ENCODE peak calls at places on chromosomes 6 and 20, in six cellular contexts. U is tibial nerve, H is suprapubic skin, Y is K562, S is ovary, B is GM12878. F is an unnamed sample.
A peak's percentile ranks its signal among the peaks of the same experiment; 100 is the strongest.

GRCh38 chr6:65170273-65170672 is 536.8 kb downstream of the EYS start:
- DNase-seq in U (no peak), H (no peak), Y (no peak), S (no peak), B (no peak), F (no peak)

GRCh38 chr6:73956305-73956704 is 260.3 kb downstream of the CD109 start:
- DNase-seq in U (no peak), H (no peak), Y (no peak), S (no peak), B (no peak), F (no peak)

GRCh38 chr20:13333793-13334192 is 112.7 kb downstream of the ISM1 start:
- DNase-seq in U (no peak), H (no peak), Y (no peak), S (no peak), B (no peak), F (no peak)

GRCh38 chr6:7505196-7505699 is 36.2 kb upstream of the DSP start:
- DNase-seq in U (no peak), H (no peak), Y (peak; percentile 6), S (no peak), B (no peak), F (peak; percentile 62)

GRCh38 chr6:13586936-13587542 is 12.6 kb downstream of the SIRT5 start:
- DNase-seq in U (no peak), H (no peak), Y (no peak), S (no peak), B (no peak), F (no peak)

GRCh38 chr6:88882536-88882935 is 80.9 kb downstream of the RNGTT start:
- DNase-seq in U (no peak), H (no peak), Y (no peak), S (no peak), B (no peak), F (no peak)

GRCh38 chr6:44224154-44224977 is 971 bp downstream of the SLC29A1 start:
- DNase-seq in U (no peak), H (no peak), Y (peak; percentile 57), S (no peak), B (no peak), F (no peak)

GRCh38 chr6:89037156-89037900 is 43.2 kb upstream of the PNRC1 start:
- DNase-seq in U (no peak), H (no peak), Y (no peak), S (no peak), B (no peak), F (no peak)

GRCh38 chr6:6748001-6748400 is 159.5 kb downstream of the LY86 start:
- DNase-seq in U (no peak), H (no peak), Y (no peak), S (no peak), B (no peak), F (no peak)

GRCh38 chr6:104597541-104598050 is 262.1 kb downstream of the HACE1 start:
- DNase-seq in U (no peak), H (no peak), Y (no peak), S (no peak), B (no peak), F (no peak)

GRCh38 chr6:119880840-119881239 is 531.3 kb upstream of the MAN1A1 start:
- DNase-seq in U (no peak), H (no peak), Y (no peak), S (no peak), B (no peak), F (no peak)

GRCh38 chr6:158285321-158285960 is 26.8 kb upstream of the TULP4 start:
- DNase-seq in U (no peak), H (no peak), Y (no peak), S (no peak), B (no peak), F (no peak)

GRCh38 chr6:39785281-39785680 is 6.9 kb upstream of the DAAM2 start:
- DNase-seq in U (no peak), H (no peak), Y (no peak), S (no peak), B (no peak), F (no peak)

GRCh38 chr20:34022154-34022842 is 28.6 kb downstream of the RALY start:
- DNase-seq in U (no peak), H (no peak), Y (peak; percentile 42), S (no peak), B (peak; percentile 63), F (peak; percentile 52)

GRCh38 chr6:142361765-142362540 is 60.1 kb downstream of the ADGRG6 start:
- DNase-seq in U (no peak), H (no peak), Y (no peak), S (no peak), B (no peak), F (no peak)

GRCh38 chr6:39053854-39054576 is 5.4 kb downstream of the GLP1R start:
- DNase-seq in U (no peak), H (peak; percentile 45), Y (no peak), S (no peak), B (no peak), F (no peak)

GRCh38 chr6:141326426-141326825 is 806.3 kb upstream of the GJE1 start:
- DNase-seq in U (peak; percentile 54), H (no peak), Y (peak; percentile 2), S (no peak), B (no peak), F (no peak)

GRCh38 chr20:32343438-32343837 is 14.7 kb upstream of the ASXL1 start:
- DNase-seq in U (no peak), H (no peak), Y (no peak), S (no peak), B (no peak), F (peak; percentile 50)

GRCh38 chr20:14449323-14449722 is 111.9 kb upstream of the FLRT3 start:
- DNase-seq in U (no peak), H (no peak), Y (no peak), S (no peak), B (no peak), F (no peak)

GRCh38 chr6:161393839-161394364 is 120.0 kb upstream of the AGPAT4 start:
- DNase-seq in U (peak; percentile 75), H (no peak), Y (peak; percentile 86), S (peak; percentile 37), B (peak; percentile 43), F (peak; percentile 58)

GRCh38 chr20:51426879-51427624 is 115.5 kb downstream of the NFATC2 start:
- DNase-seq in U (no peak), H (no peak), Y (no peak), S (no peak), B (no peak), F (no peak)

GRCh38 chr20:46213946-46214830 is 94.1 kb downstream of the CDH22 start:
- DNase-seq in U (peak; percentile 70), H (no peak), Y (no peak), S (no peak), B (no peak), F (no peak)

GRCh38 chr6:118748311-118749062 is 97.1 kb upstream of the CEP85L start:
- DNase-seq in U (no peak), H (peak; percentile 79), Y (no peak), S (peak; percentile 67), B (no peak), F (no peak)
- TF ChIP-seq POLR2A in U (no peak), H (no peak), Y (no peak), S (no peak), B (no peak), F (no peak)

DNA sequence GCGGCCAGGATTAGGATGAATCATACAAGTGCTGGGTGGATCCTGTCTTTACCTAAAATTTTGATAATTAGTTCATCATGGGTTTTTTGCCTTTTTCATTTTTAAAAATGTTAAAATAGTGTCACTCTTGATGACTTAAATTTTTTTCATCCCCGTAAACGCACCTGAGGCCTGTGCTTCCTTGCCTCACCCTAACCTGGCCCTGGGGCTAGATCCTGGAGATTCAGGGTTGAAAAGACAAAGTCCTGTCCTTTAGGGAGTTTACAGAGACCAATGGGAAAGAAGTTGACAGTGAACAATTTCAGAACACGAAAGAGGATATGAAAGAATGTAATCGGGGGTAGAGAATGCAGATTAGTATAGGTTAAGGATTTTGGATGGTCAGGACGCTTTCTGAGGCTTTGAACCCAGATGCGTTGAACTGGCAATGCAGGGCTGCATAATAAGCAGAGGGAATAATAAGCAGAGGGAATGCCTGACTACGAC is 1.6 kb upstream of the FBXO5 start:
- DNase-seq in U (no peak), H (no peak), Y (no peak), S (no peak), B (peak; percentile 51), F (no peak)
- H3K36me3 ChIP-seq in U (peaks cover 8% of the 10 kb centered on the region), H (no peaks in the 10 kb centered on the region), Y (peaks cover 43% of the 10 kb centered on the region), S (no peaks in the 10 kb centered on the region), B (no peaks in the 10 kb centered on the region), F (peaks cover 7% of the 10 kb centered on the region)

GRCh38 chr6:28544211-28544610 is 18.5 kb downstream of the GPX5 start:
- DNase-seq in U (no peak), H (no peak), Y (peak; percentile 34), S (no peak), B (no peak), F (no peak)
- TF ChIP-seq EP300 in U (no peak), H (no peak), Y (no peak), S (no peak), B (no peak), F (no peak)

GRCh38 chr6:133430530-133430929 is 189.4 kb downstream of the EYA4 start:
- DNase-seq in U (no peak), H (no peak), Y (no peak), S (no peak), B (no peak), F (no peak)
- TF ChIP-seq POLR2A in U (no peak), H (no peak), Y (no peak), S (no peak), B (no peak), F (no peak)

GRCh38 chr6:127503022-127503421 is 16.1 kb downstream of the MTCL3 start:
- DNase-seq in U (no peak), H (no peak), Y (no peak), S (no peak), B (no peak), F (no peak)

GRCh38 chr6:127510876-127511275 is 8.3 kb downstream of the MTCL3 start:
- DNase-seq in U (no peak), H (no peak), Y (no peak), S (no peak), B (no peak), F (no peak)

GRCh38 chr6:127506894-127507293 is 12.2 kb downstream of the MTCL3 start:
- DNase-seq in U (no peak), H (no peak), Y (no peak), S (no peak), B (no peak), F (no peak)
- H3K36me3 ChIP-seq in U (peaks cover 30% of the 10 kb centered on the region), H (no peaks in the 10 kb centered on the region), Y (no peaks in the 10 kb centered on the region), S (no peaks in the 10 kb centered on the region), B (no peaks in the 10 kb centered on the region), F (no peaks in the 10 kb centered on the region)

DNA sequence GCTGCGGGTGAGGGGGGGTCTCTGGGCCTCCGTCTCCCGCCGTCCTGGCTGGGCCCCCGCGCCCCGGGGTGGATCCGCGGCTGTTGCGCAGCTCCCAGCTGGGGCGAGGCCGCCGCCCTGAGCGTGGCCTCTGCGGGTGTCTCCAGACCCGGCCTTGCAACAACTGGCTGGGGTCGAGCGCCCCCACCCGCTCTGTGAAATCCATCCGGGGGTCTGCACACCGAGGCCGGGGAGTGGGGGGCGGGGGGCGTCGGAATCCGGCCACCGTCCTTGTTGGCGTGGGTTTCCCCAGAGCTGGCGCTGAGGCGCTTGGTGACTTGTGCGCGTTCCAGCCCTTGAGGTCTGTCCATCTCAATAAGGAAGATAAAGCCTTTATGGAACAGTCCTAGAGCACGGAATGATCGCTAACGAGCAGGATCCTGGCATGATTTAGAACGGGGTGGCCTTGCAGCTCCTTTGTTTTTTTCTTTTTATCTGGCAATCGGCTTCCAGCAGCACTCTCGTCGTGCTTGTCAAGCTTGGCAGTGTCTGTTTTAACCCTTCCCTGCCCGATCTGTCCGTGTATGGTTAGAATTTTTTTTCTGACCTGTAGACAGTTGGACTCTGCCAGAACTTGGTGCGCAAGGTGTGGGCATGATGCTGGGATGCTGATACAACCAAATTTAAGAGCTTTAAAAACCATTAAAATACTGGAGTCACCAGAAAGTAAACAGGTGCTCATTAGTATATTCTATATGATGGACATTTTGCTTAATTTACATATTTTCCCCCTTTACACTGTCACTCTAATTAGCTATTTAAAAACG is 675 bp downstream of the DSTN start:
- DNase-seq in U (peak; percentile 42), H (peak; percentile 81), Y (peak; percentile 58), S (peak; percentile 66), B (no peak), F (no peak)
- TF ChIP-seq EP300 in U (no peak), H (no peak), Y (no peak), S (no peak), B (no peak), F (no peak)

F was measured in upper lobe of left lung.